ENCODE peak calls at places on chromosomes 12 and 14, in nine cellular contexts. Z is K562, X is HepG2, U is A549, J is stomach, K is sigmoid colon, Y is transverse colon, N is suprapubic skin, B is H1. P is an unnamed sample. For H3K4me1, the result is how much of the 10 kb centered on the place peaks cover.

GRCh38 chr12:91566328-91567099 is 383.9 kb upstream of the DCN start:
- DNase-seq in Z (no peak), X (no peak), U (no peak), J (no peak), K (no peak), Y (no peak), N (no peak), B (no peak), P (no peak)

GRCh38 chr12:70557583-70558263 is 79.5 kb downstream of the PTPRB start:
- DNase-seq in Z (no peak), X (peak), U (no peak), J (no peak), K (no peak), Y (no peak), N (no peak), B (no peak), P (no peak)

GRCh38 chr14:90536092-90536491 is 139.3 kb downstream of the CALM1 start:
- DNase-seq in Z (no peak), X (no peak), U (no peak), J (no peak), K (no peak), Y (no peak), N (no peak), B (no peak), P (no peak)

GRCh38 chr14:85454183-85454813 is 75.6 kb upstream of the FLRT2 start:
- DNase-seq in Z (no peak), X (no peak), U (no peak), J (no peak), K (no peak), Y (no peak), N (no peak), B (no peak), P (no peak)

GRCh38 chr12:108838194-108839010 is 19.0 kb downstream of the SSH1 start:
- DNase-seq in Z (peak), X (peak), U (peak), J (peak), K (peak), Y (peak), N (peak), B (peak), P (peak)

GRCh38 chr12:15982471-15982870 is 71.3 kb downstream of the DERA start:
- DNase-seq in Z (no peak), X (no peak), U (peak), J (no peak), K (no peak), Y (no peak), N (no peak), B (no peak), P (no peak)

GRCh38 chr12:124700810-124701594 is 133.6 kb upstream of the NCOR2 start:
- DNase-seq in Z (no peak), X (no peak), U (peak), J (peak), K (no peak), Y (no peak), N (no peak), B (no peak), P (peak)

GRCh38 chr12:5262450-5262849 is 169.5 kb upstream of the NTF3 start:
- DNase-seq in Z (no peak), X (no peak), U (no peak), J (no peak), K (no peak), Y (no peak), N (no peak), B (no peak), P (no peak)

GRCh38 chr12:131867891-131868675 is 26.3 kb upstream of the ULK1 start:
- DNase-seq in Z (no peak), X (no peak), U (no peak), J (no peak), K (no peak), Y (no peak), N (no peak), B (no peak), P (no peak)

GRCh38 chr14:53962954-53963490 is 6.4 kb upstream of the BMP4 start:
- DNase-seq in Z (no peak), X (no peak), U (no peak), J (no peak), K (no peak), Y (no peak), N (no peak), B (no peak), P (no peak)

GRCh38 chr12:104741497-104742367 is 216.4 kb downstream of the SLC41A2 start:
- DNase-seq in Z (no peak), X (no peak), U (no peak), J (no peak), K (no peak), Y (no peak), N (no peak), B (no peak), P (no peak)

GRCh38 chr12:114680498-114681148 is 3.4 kb downstream of the TBX3 start:
- DNase-seq in Z (no peak), X (no peak), U (no peak), J (no peak), K (no peak), Y (no peak), N (no peak), B (no peak), P (no peak)

GRCh38 chr14:23423657-23424056 is 11.8 kb downstream of the MYH7 start:
- DNase-seq in Z (no peak), X (no peak), U (no peak), J (no peak), K (no peak), Y (no peak), N (no peak), B (no peak), P (no peak)

GRCh38 chr12:123223241-123223668 is 9.7 kb downstream of the MPHOSPH9 start:
- DNase-seq in Z (no peak), X (no peak), U (no peak), J (no peak), K (no peak), Y (peak), N (no peak), B (no peak), P (no peak)

GRCh38 chr12:6914246-6914947 is at the start of gene ENO2:
- DNase-seq in Z (peak), X (peak), U (peak), J (peak), K (peak), Y (peak), N (peak), B (no peak), P (peak)

GRCh38 chr12:54549774-54550451 is 512 bp downstream of the PDE1B start:
- DNase-seq in Z (no peak), X (no peak), U (no peak), J (no peak), K (peak), Y (no peak), N (no peak), B (no peak), P (no peak)

GRCh38 chr14:34997762-34998161 is 15.0 kb downstream of the SRP54 start:
- DNase-seq in Z (no peak), X (no peak), U (no peak), J (no peak), K (no peak), Y (no peak), N (no peak), B (no peak), P (no peak)
- H3K27ac ChIP-seq in Z (no peak), X (no peak), U (no peak), J (no peak), K (no peak), Y (no peak), N (no peak), B (no peak), P (no peak)

DNA sequence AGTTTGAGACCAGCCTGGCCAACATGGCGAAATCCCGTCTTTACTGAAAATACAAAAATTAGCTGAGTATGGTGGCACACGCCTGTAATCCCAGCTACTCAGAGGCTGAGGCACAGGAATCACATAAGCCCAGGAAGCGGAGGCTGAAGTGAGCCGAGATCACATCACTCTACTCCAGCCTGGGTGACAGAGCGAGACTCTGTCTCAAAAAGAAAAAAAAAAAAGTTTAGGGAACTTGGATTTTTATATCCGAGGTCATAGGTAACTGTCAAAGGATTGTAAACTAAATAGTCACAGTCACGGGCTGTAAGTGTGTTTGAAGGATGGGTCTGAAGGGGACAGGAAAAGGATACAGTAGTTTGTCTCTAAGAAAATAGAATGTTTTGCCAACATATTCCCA is 24.4 kb upstream of the REP15 start:
- DNase-seq in Z (no peak), X (no peak), U (no peak), J (no peak), K (no peak), Y (no peak), N (no peak), B (no peak), P (no peak)
- H3K4me1 ChIP-seq in Z (under half), X (under half), U (under half), J (under half), K (under half), Y (under half), N (under half), B (under half), P (under half)

GRCh38 chr14:101813171-101813759 is 51.8 kb downstream of the PPP2R5C start:
- DNase-seq in Z (no peak), X (no peak), U (no peak), J (no peak), K (peak), Y (peak), N (no peak), B (no peak), P (no peak)
- TF ChIP-seq EP300 in Z (no peak), X (no peak), U (no peak), J (no peak), K (no peak), Y (no peak), N (no peak), B (no peak), P (peak)

GRCh38 chr12:117685115-117685926 is 283.5 kb downstream of the KSR2 start:
- DNase-seq in Z (peak), X (peak), U (peak), J (no peak), K (peak), Y (peak), N (peak), B (peak), P (peak)
- H3K27ac ChIP-seq in Z (no peak), X (no peak), U (peak), J (no peak), K (no peak), Y (peak), N (peak), B (peak), P (peak)